ENCODE peak calls at places on chromosome 12, in seven cellular contexts. L is suprapubic skin, S is K562, Z is breast epithelium, C is heart left ventricle, J is endothelial cell of umbilical vein, W is lower leg skin. X is an unnamed sample.

GRCh38 chr12:66697404-66697803 is 18.5 kb upstream of the GRIP1 start:
- DNase-seq in J (no peak), W (no peak), S (no peak), Z (no peak), L (no peak), C (no peak), X (no peak)

GRCh38 chr12:45278447-45278846 is 62.6 kb downstream of the ANO6 start:
- DNase-seq in Z (no peak), C (no peak), S (no peak), W (no peak), L (no peak), J (no peak), X (no peak)

GRCh38 chr12:94276725-94277124 is 128.3 kb downstream of the PLXNC1 start:
- DNase-seq in S (no peak), C (no peak), W (no peak), Z (no peak), L (no peak), J (no peak), X (no peak)

GRCh38 chr12:58502857-58503256 is 417.4 kb downstream of the LRIG3 start:
- DNase-seq in L (no peak), J (peak), S (no peak), Z (no peak), C (no peak), W (no peak), X (no peak)

GRCh38 chr12:77932216-77932615 is 101.5 kb downstream of the NAV3 start:
- DNase-seq in J (no peak), S (no peak), L (no peak), W (no peak), C (no peak), Z (no peak), X (no peak)

GRCh38 chr12:127046467-127046866 is 1220.5 kb upstream of the TMEM132C start:
- DNase-seq in S (no peak), W (no peak), Z (no peak), L (no peak), J (no peak), C (no peak), X (no peak)

GRCh38 chr12:91210577-91210976 is 28.0 kb upstream of the DCN start:
- DNase-seq in W (no peak), J (peak), Z (no peak), L (no peak), S (no peak), C (no peak), X (no peak)

GRCh38 chr12:106133136-106134087 is 5.3 kb downstream of the NUAK1 start:
- DNase-seq in C (no peak), S (no peak), W (no peak), L (no peak), J (no peak), Z (no peak), X (no peak)

GRCh38 chr12:65464930-65465329 is 186.4 kb downstream of the MSRB3 start:
- DNase-seq in S (no peak), C (no peak), J (peak), Z (no peak), W (no peak), L (no peak), X (no peak)

GRCh38 chr12:74999474-74999873 is 210.2 kb downstream of the KCNC2 start:
- DNase-seq in W (no peak), S (no peak), C (no peak), J (no peak), Z (no peak), L (no peak), X (no peak)

GRCh38 chr12:131589231-131589902 is 121.5 kb upstream of the SFSWAP start:
- DNase-seq in J (no peak), L (no peak), Z (no peak), W (no peak), S (no peak), C (no peak), X (no peak)

GRCh38 chr12:4355843-4356327 is 23.6 kb downstream of the FGF23 start:
- DNase-seq in W (no peak), J (peak), L (no peak), Z (no peak), S (peak), C (peak), X (peak)

GRCh38 chr12:32223941-32224340 is 117.3 kb downstream of the BICD1 start:
- DNase-seq in J (no peak), W (no peak), S (no peak), C (no peak), Z (no peak), L (no peak), X (no peak)

GRCh38 chr12:95918194-95918993 is 24.0 kb downstream of the CCDC38 start:
- DNase-seq in L (no peak), Z (no peak), J (peak), C (no peak), W (no peak), S (peak), X (peak)

GRCh38 chr12:94892544-94893267 is 110.8 kb downstream of the NDUFA12 start:
- DNase-seq in J (no peak), Z (no peak), S (no peak), C (no peak), W (no peak), L (no peak), X (no peak)

GRCh38 chr12:9221476-9221875 is 13.3 kb upstream of the PZP start:
- DNase-seq in S (no peak), L (no peak), W (no peak), Z (no peak), C (no peak), J (no peak), X (no peak)

GRCh38 chr12:30847259-30847658 is 79.3 kb upstream of the TSPAN11 start:
- DNase-seq in Z (no peak), C (no peak), S (peak), L (no peak), J (peak), W (no peak), X (peak)

GRCh38 chr12:115871714-115872113 is 405.8 kb downstream of the MED13L start:
- DNase-seq in W (no peak), L (no peak), C (no peak), J (no peak), Z (no peak), S (peak), X (peak)

GRCh38 chr12:56337753-56338221 is 897 bp upstream of the IL23A start:
- DNase-seq in L (no peak), J (no peak), S (no peak), W (no peak), Z (no peak), C (no peak), X (no peak)

GRCh38 chr12:59916988-59917387 is 321.2 kb downstream of the SLC16A7 start:
- DNase-seq in J (no peak), L (no peak), C (no peak), Z (no peak), S (no peak), W (no peak), X (no peak)

GRCh38 chr12:26527702-26528101 is 305.3 kb downstream of the ITPR2 start:
- DNase-seq in W (no peak), J (no peak), C (no peak), S (no peak), L (no peak), Z (no peak), X (no peak)

GRCh38 chr12:25423355-25423754 is 129.7 kb downstream of the LMNTD1 start:
- DNase-seq in W (no peak), S (no peak), L (no peak), C (no peak), J (no peak), Z (no peak), X (no peak)

GRCh38 chr12:101231626-101232025 is 21.6 kb upstream of the SLC5A8 start:
- DNase-seq in J (no peak), W (no peak), L (no peak), Z (no peak), S (no peak), C (no peak), X (no peak)

GRCh38 chr12:92989715-92990484 is 60.8 kb upstream of the EEA1 start:
- DNase-seq in Z (no peak), W (no peak), L (peak), C (no peak), J (no peak), S (no peak), X (no peak)

GRCh38 chr12:3752096-3752709 is 706 bp downstream of the CRACR2A start:
- DNase-seq in C (peak), W (peak), S (peak), Z (no peak), L (no peak), J (peak), X (peak)

GRCh38 chr12:96193725-96194571 is at the start of gene ELK3:
- DNase-seq in J (peak), C (peak), S (peak), L (no peak), Z (no peak), W (peak), X (peak)

GRCh38 chr12:88624911-88625310 is 44.6 kb upstream of the KITLG start:
- DNase-seq in L (no peak), C (no peak), J (no peak), S (no peak), Z (no peak), W (no peak), X (no peak)

GRCh38 chr12:114916531-114916930 is 232.6 kb upstream of the TBX3 start:
- DNase-seq in Z (no peak), J (no peak), S (no peak), W (no peak), C (no peak), L (no peak), X (no peak)

GRCh38 chr12:115375188-115375991 is 691.4 kb upstream of the TBX3 start:
- DNase-seq in S (no peak), J (no peak), C (no peak), L (no peak), W (no peak), Z (no peak), X (no peak)

GRCh38 chr12:130372936-130373335 is 35.2 kb downstream of the PIWIL1 start:
- DNase-seq in W (no peak), J (no peak), L (no peak), C (no peak), Z (no peak), S (no peak), X (no peak)

GRCh38 chr12:119544780-119545625 is 48.6 kb upstream of the TMEM233 start:
- DNase-seq in L (no peak), J (peak), C (peak), S (peak), W (no peak), Z (no peak), X (peak)

GRCh38 chr12:148676-149416 is 65.1 kb downstream of the SLC6A12 start:
- DNase-seq in J (no peak), W (no peak), S (no peak), C (no peak), L (no peak), Z (no peak), X (no peak)

GRCh38 chr12:28954333-28954732 is 194.7 kb upstream of the FAR2 start:
- DNase-seq in C (no peak), Z (no peak), L (no peak), J (no peak), W (no peak), S (no peak), X (no peak)

GRCh38 chr12:62683724-62684501 is 217.3 kb downstream of the MON2 start:
- DNase-seq in W (peak), Z (no peak), L (peak), J (no peak), S (no peak), C (peak), X (no peak)

GRCh38 chr12:30795660-30796507 is 41.1 kb upstream of the CAPRIN2 start:
- DNase-seq in S (peak), W (peak), J (peak), Z (no peak), L (peak), C (peak), X (peak)

GRCh38 chr12:13851828-13852227 is 129.6 kb downstream of the GRIN2B start:
- DNase-seq in Z (no peak), S (no peak), J (no peak), L (no peak), C (no peak), W (no peak), X (no peak)

GRCh38 chr12:113278631-113279030 is 56.3 kb downstream of the SLC8B1 start:
- DNase-seq in J (no peak), Z (no peak), C (no peak), L (no peak), S (no peak), W (no peak), X (no peak)

GRCh38 chr12:96201272-96202227 is 7.4 kb downstream of the ELK3 start:
- DNase-seq in S (no peak), J (peak), Z (no peak), W (no peak), C (no peak), L (no peak), X (no peak)

GRCh38 chr12:115815924-115816323 is 461.6 kb downstream of the MED13L start:
- DNase-seq in S (no peak), J (no peak), C (no peak), Z (no peak), L (no peak), W (no peak), X (peak)

GRCh38 chr12:110813298-110813697 is 33.5 kb upstream of the CCDC63 start:
- DNase-seq in C (no peak), L (no peak), S (no peak), Z (no peak), J (no peak), W (no peak), X (no peak)
- TF ChIP-seq POLR2A in C (no peak), L (no peak), S (no peak), Z (no peak), J (no peak), W (no peak), X (no peak)

GRCh38 chr12:51395283-51396230 is 4.4 kb upstream of the GALNT6 start:
- DNase-seq in W (peak), L (peak), C (no peak), Z (no peak), J (no peak), S (peak), X (peak)

GRCh38 chr12:51390457-51391046 is 654 bp downstream of the GALNT6 start:
- DNase-seq in J (no peak), Z (no peak), C (no peak), S (no peak), W (peak), L (no peak), X (no peak)

GRCh38 chr12:51391047-51391837 is at the start of gene GALNT6:
- DNase-seq in L (peak), W (peak), S (peak), C (no peak), Z (no peak), J (peak), X (peak)

GRCh38 chr12:51392556-51393237 is 1.5 kb upstream of the GALNT6 start:
- DNase-seq in J (peak), Z (no peak), S (no peak), L (peak), C (no peak), W (peak), X (peak)

DNA sequence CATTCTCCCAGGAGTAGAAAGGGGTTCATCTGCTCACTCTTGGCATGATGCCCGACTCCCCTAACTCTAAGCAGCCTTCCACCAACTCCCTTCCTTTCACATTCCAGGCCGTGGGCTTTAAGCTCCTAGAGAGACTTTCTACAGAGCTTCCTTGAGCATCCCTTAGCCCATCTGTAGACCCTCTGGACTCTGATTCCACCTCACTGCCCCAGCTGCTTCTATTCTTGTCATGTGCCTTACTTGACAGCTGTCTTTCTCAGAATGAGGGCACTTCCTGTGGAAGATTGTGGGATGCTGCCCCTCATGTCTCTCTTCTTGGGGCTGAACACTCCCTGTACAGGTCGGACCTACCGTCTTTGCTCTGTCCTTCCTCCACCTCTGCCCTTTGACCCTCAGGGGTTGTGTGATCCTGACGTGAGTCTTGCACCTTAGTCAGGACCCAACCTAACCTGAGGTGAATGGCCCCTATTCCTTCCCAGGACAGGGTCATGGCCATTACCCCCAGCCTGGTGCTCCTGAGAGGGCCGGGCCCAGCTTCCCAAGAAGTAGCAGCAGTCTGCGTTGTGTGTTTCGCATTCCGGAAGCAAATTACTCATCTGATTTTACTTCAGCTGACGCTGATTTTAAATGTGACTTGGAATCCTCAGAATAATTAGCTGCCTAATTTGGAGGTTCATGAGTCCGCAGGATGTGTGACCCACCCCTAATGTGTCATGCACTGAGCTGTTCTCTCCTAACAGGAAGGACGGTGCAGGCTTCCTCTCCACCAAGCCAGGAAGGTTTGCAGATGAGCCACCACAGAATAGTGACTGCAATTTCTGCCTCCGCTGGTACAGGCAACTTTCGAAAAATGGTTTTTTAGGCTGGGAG is 2.7 kb upstream of the GALNT6 start:
- DNase-seq in C (peak), S (no peak), L (peak), W (peak), Z (no peak), J (peak), X (peak)
- TF ChIP-seq POLR2A in C (no peak), S (no peak), L (no peak), W (no peak), Z (no peak), J (no peak), X (no peak)

GRCh38 chr12:20620311-20620710 is 74.8 kb upstream of the SLCO1C1 start:
- DNase-seq in J (no peak), L (no peak), Z (no peak), S (no peak), W (no peak), C (no peak), X (no peak)
- TF ChIP-seq POLR2A in J (no peak), L (no peak), Z (no peak), S (no peak), W (no peak), C (no peak), X (no peak)

GRCh38 chr12:6374781-6375150 is 597 bp downstream of the SCNN1A start:
- DNase-seq in W (no peak), L (no peak), J (no peak), S (no peak), Z (no peak), C (no peak), X (no peak)

GRCh38 chr12:6374028-6374780 is 1.2 kb downstream of the SCNN1A start:
- DNase-seq in S (no peak), J (no peak), C (no peak), W (no peak), L (no peak), Z (no peak), X (no peak)

GRCh38 chr12:6376965-6377666 is 1.8 kb upstream of the SCNN1A start:
- DNase-seq in S (no peak), J (no peak), L (no peak), W (no peak), Z (no peak), C (no peak), X (no peak)

GRCh38 chr12:6376079-6376941 is 947 bp upstream of the SCNN1A start:
- DNase-seq in Z (peak), J (peak), S (peak), L (no peak), C (peak), W (peak), X (no peak)

DNA sequence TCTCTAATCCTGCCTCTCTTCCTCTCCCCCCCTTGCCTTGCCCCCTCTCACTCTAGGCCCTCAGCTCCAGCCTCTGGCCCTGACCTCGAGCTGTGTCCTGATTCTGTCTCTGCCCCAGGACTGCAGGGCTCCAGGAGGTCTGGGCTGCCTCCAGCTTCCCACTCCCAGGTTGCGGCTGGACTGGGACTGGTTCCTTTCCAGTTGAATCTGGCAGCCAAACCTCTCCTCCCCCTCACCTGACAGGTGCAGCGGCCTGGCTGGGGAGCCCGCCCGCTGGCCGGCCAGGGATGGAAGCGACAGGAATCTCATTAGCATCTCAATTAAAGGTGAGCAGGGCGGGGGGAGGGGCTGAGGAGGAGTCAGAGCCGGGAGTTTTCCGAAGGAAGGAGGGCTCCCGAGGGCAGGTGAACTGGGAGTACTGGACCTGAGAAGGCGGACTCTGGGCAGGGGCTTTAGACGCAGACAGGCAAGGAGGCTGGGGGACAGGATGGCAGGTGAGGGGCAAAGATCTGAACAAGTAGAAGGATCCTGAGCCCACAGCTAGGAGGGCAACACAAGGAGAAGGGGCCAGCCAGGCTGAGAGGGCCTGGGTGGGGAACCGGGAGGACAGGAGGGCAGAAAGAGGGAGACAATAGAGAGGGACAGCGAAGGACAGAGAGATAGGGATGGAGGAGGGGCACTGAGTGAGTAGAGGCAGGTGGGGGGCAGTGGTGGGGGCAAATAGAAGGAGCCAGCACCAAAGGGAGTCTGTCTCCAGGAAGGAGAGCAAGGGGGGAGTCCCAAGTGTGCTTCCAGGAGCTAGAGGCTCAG is at the start of gene SCNN1A:
- DNase-seq in J (no peak), Z (peak), W (peak), S (no peak), L (no peak), C (no peak), X (no peak)
- TF ChIP-seq POLR2A in J (no peak), Z (peak), W (no peak), S (no peak), L (no peak), C (no peak), X (no peak)

DNA sequence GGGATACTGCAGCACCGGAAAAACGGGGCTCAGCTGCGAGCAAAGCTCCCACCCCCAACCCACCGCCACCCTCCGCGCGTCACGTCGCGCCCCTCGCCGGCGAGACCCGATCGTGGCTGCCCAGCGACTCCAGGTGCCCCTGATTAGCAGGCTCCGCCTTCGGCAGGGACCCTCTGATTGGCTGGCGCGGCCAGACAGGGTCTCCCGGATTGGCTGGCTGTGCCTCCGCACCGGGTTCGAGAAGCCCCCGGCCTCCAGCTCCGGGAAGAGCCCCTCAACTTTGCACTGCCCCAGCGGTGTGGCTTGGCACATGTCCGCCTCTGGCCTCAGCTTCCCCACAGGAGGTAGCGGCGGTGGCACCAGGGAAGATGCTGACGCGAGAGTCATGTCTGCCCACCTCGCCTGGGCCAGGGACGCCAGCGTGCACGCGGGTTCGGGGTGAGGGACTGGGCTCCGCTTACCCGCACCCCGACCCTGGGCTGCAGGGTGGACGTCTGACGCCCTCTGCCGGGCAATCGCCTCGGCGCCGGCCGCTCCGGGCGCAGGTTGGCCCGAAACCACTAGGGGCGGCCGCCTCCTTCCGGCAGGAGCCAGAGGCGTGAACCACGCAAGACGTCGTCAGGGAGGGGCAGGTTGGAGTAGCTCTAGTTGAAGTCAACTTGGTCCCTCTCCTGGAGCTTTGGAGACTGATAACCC is 496 bp upstream of the RHOF start:
- DNase-seq in Z (peak), L (peak), C (peak), S (peak), J (peak), W (peak), X (peak)
- TF ChIP-seq POLR2A in Z (no peak), L (no peak), C (no peak), S (peak), J (peak), W (no peak), X (no peak)

X was measured in erythroblast.